ENCODE peak calls at places on chromosome 21, in ten cellular contexts. B, M, T, S, K, P, W, V, O and F are unnamed samples.

GRCh38 chr21:15063821-15064575 is 802 bp downstream of the NRIP1 start:
- DNase-seq in B (no peak), M (no peak), T (peak), S (no peak), K (peak), P (peak), W (peak), V (peak), O (no peak), F (peak)

GRCh38 chr21:37257526-37257966 is 9.6 kb downstream of the VPS26C start:
- DNase-seq in B (peak), M (no peak), T (no peak), S (peak), K (peak), P (peak), W (peak), V (no peak), O (peak), F (no peak)

GRCh38 chr21:42218836-42219605 is at the start of gene ABCG1:
- DNase-seq in B (peak), M (no peak), T (peak), S (no peak), K (peak), P (peak), W (peak), V (no peak), O (no peak), F (no peak)

GRCh38 chr21:45508607-45509565 is 33.4 kb downstream of the SLC19A1 start:
- DNase-seq in B (no peak), M (no peak), T (peak), S (no peak), K (no peak), P (no peak), W (no peak), V (no peak), O (no peak), F (no peak)

GRCh38 chr21:45291613-45292398 is 4.1 kb upstream of the POFUT2 start:
- DNase-seq in B (no peak), M (no peak), T (peak), S (no peak), K (no peak), P (no peak), W (no peak), V (no peak), O (no peak), F (no peak)

GRCh38 chr21:14825405-14826032 is 239.3 kb downstream of the NRIP1 start:
- DNase-seq in B (no peak), M (no peak), T (no peak), S (no peak), K (no peak), P (no peak), W (no peak), V (no peak), O (no peak), F (no peak)

GRCh38 chr21:41075668-41076463 is 92.1 kb upstream of the BACE2 start:
- DNase-seq in B (no peak), M (no peak), T (no peak), S (no peak), K (no peak), P (no peak), W (no peak), V (no peak), O (no peak), F (no peak)

GRCh38 chr21:44991538-44992483 is 52.0 kb downstream of the SLX9 start:
- DNase-seq in B (peak), M (no peak), T (no peak), S (no peak), K (no peak), P (no peak), W (no peak), V (no peak), O (no peak), F (no peak)

GRCh38 chr21:45886610-45887026 is 95.0 kb upstream of the COL6A1 start:
- DNase-seq in B (no peak), M (no peak), T (no peak), S (no peak), K (no peak), P (no peak), W (no peak), V (no peak), O (no peak), F (peak)

GRCh38 chr21:34962136-34962535 is 87.0 kb downstream of the RUNX1 start:
- DNase-seq in B (no peak), M (no peak), T (no peak), S (no peak), K (no peak), P (no peak), W (no peak), V (no peak), O (no peak), F (no peak)

GRCh38 chr21:38268859-38269566 is 12.2 kb downstream of the KCNJ15 start:
- DNase-seq in B (no peak), M (no peak), T (no peak), S (no peak), K (no peak), P (no peak), W (no peak), V (no peak), O (no peak), F (no peak)

GRCh38 chr21:44890338-44890931 is 16.9 kb upstream of the PTTG1IP start:
- DNase-seq in B (no peak), M (no peak), T (no peak), S (no peak), K (no peak), P (no peak), W (no peak), V (no peak), O (no peak), F (no peak)

GRCh38 chr21:27648560-27648959 is 681.7 kb upstream of the ADAMTS5 start:
- DNase-seq in B (peak), M (no peak), T (no peak), S (no peak), K (no peak), P (no peak), W (no peak), V (no peak), O (no peak), F (no peak)

GRCh38 chr21:34737115-34737514 is 68.3 kb downstream of the CLIC6 start:
- DNase-seq in B (no peak), M (no peak), T (no peak), S (no peak), K (peak), P (no peak), W (no peak), V (no peak), O (no peak), F (peak)

GRCh38 chr21:37849703-37850102 is 66.6 kb downstream of the KCNJ6 start:
- DNase-seq in B (peak), M (no peak), T (no peak), S (no peak), K (no peak), P (no peak), W (no peak), V (no peak), O (no peak), F (no peak)

GRCh38 chr21:16239659-16240265 is 510.0 kb downstream of the USP25 start:
- DNase-seq in B (no peak), M (no peak), T (no peak), S (no peak), K (no peak), P (no peak), W (no peak), V (no peak), O (peak), F (peak)

GRCh38 chr21:23876925-23877558 is 1730.2 kb downstream of the MRPL39 start:
- DNase-seq in B (no peak), M (no peak), T (no peak), S (no peak), K (no peak), P (no peak), W (no peak), V (no peak), O (no peak), F (no peak)

GRCh38 chr21:45607021-45607921 is 36.3 kb upstream of the PCBP3 start:
- DNase-seq in B (peak), M (no peak), T (no peak), S (no peak), K (no peak), P (no peak), W (no peak), V (no peak), O (peak), F (no peak)

GRCh38 chr21:38505654-38506523 is 7.6 kb upstream of the ERG start:
- DNase-seq in B (peak), M (no peak), T (peak), S (peak), K (peak), P (peak), W (no peak), V (peak), O (peak), F (no peak)

GRCh38 chr21:36385233-36385908 is at the start of gene CHAF1B:
- DNase-seq in B (peak), M (no peak), T (peak), S (no peak), K (peak), P (peak), W (peak), V (peak), O (peak), F (peak)

GRCh38 chr21:39854572-39854971 is 12.7 kb upstream of the PCP4 start:
- DNase-seq in B (no peak), M (no peak), T (no peak), S (no peak), K (no peak), P (no peak), W (no peak), V (no peak), O (no peak), F (no peak)

GRCh38 chr21:24290151-24290833 is 1317.0 kb downstream of the MRPL39 start:
- DNase-seq in B (no peak), M (no peak), T (no peak), S (no peak), K (no peak), P (no peak), W (no peak), V (no peak), O (no peak), F (no peak)

GRCh38 chr21:26659757-26660156 is 86.7 kb upstream of the CYYR1 start:
- DNase-seq in B (no peak), M (no peak), T (no peak), S (no peak), K (no peak), P (no peak), W (no peak), V (no peak), O (no peak), F (no peak)

GRCh38 chr21:35491114-35491513 is 442.0 kb upstream of the RUNX1 start:
- DNase-seq in B (peak), M (no peak), T (no peak), S (peak), K (no peak), P (no peak), W (no peak), V (no peak), O (no peak), F (no peak)

GRCh38 chr21:29007801-29008200 is 11.3 kb downstream of the RWDD2B start:
- DNase-seq in B (peak), M (no peak), T (no peak), S (no peak), K (no peak), P (no peak), W (no peak), V (no peak), O (no peak), F (no peak)

GRCh38 chr21:29007135-29007534 is 12.0 kb downstream of the RWDD2B start:
- DNase-seq in B (no peak), M (no peak), T (no peak), S (no peak), K (no peak), P (no peak), W (no peak), V (no peak), O (no peak), F (no peak)

GRCh38 chr21:29005696-29006095 is 13.0 kb upstream of the LTN1 start:
- DNase-seq in B (peak), M (no peak), T (no peak), S (peak), K (no peak), P (no peak), W (no peak), V (no peak), O (no peak), F (no peak)

GRCh38 chr21:29008373-29008772 is 10.8 kb downstream of the RWDD2B start:
- DNase-seq in B (no peak), M (no peak), T (no peak), S (no peak), K (no peak), P (no peak), W (no peak), V (no peak), O (no peak), F (no peak)

DNA sequence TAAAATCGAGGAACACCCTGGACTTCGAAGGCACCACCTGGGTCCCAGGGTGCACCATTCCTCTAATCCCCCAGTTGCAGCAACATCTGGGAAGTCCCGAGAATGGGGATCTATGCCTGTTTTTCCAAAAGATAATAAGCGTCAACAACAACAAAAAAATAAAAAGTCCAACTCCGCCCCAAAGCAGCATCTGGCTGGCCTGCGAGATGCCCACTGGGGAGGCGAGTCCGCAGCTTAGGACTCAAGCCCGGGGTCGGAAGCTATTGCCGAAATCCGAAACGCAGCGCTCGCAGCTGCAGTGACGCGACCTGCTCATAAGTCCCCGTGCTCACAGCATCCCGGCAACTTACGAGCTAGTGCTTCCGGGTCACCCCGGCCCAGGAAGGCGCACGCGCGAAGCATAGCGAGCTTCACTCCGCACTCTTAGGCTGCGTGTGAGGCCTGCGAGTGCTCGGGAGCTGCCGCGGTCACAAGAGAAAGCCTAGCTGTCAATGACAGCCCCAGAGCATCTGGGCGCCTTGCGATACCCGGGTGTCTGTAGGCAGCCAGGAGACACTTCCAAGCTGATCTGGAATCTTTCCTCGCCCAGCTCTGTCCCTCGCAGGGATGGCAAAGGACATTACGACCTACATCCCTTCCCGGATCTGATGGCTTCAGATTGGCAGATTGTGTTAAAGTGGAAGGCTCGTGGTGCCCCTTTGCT is 9.9 kb upstream of the LTN1 start:
- DNase-seq in B (peak), M (peak), T (peak), S (peak), K (peak), P (peak), W (peak), V (peak), O (peak), F (peak)
- TF ChIP-seq POLR2A in B (peak), M (peak), T (peak), S (peak), K (peak), P (peak), W (peak), V (peak), O (peak), F (peak)

GRCh38 chr21:32276671-32277070 is 2.2 kb downstream of the MIS18A start:
- DNase-seq in B (no peak), M (no peak), T (no peak), S (peak), K (no peak), P (no peak), W (no peak), V (no peak), O (no peak), F (no peak)

GRCh38 chr21:32278518-32279376 is at the start of gene MIS18A:
- DNase-seq in B (peak), M (peak), T (peak), S (peak), K (peak), P (peak), W (peak), V (peak), O (peak), F (peak)

GRCh38 chr21:32279377-32279680 is 480 bp upstream of the MIS18A start:
- DNase-seq in B (no peak), M (no peak), T (no peak), S (no peak), K (no peak), P (no peak), W (no peak), V (no peak), O (no peak), F (no peak)

GRCh38 chr21:32281531-32281930 is 2.7 kb upstream of the MIS18A start:
- DNase-seq in B (no peak), M (no peak), T (no peak), S (peak), K (no peak), P (no peak), W (no peak), V (no peak), O (no peak), F (no peak)

GRCh38 chr21:32278068-32278467 is 781 bp downstream of the MIS18A start:
- DNase-seq in B (no peak), M (no peak), T (no peak), S (peak), K (no peak), P (no peak), W (no peak), V (no peak), O (no peak), F (no peak)
- H3K27ac ChIP-seq in B (no peak), M (peak), T (peak), S (no peak), K (no peak), P (peak), W (no peak), V (peak), O (peak), F (no peak)

GRCh38 chr21:19607983-19608668 is 1204.5 kb upstream of the TMPRSS15 start:
- DNase-seq in B (no peak), M (no peak), T (no peak), S (no peak), K (peak), P (no peak), W (no peak), V (no peak), O (no peak), F (no peak)
- TF ChIP-seq POLR2A in B (no peak), M (no peak), T (no peak), S (no peak), K (no peak), P (no peak), W (no peak), V (no peak), O (no peak), F (no peak)

GRCh38 chr21:43761886-43762285 is 14.2 kb downstream of the CSTB start:
- DNase-seq in B (no peak), M (no peak), T (no peak), S (no peak), K (no peak), P (no peak), W (no peak), V (no peak), O (no peak), F (no peak)

GRCh38 chr21:43762303-43763128 is 13.6 kb downstream of the CSTB start:
- DNase-seq in B (no peak), M (no peak), T (no peak), S (no peak), K (peak), P (no peak), W (no peak), V (no peak), O (no peak), F (no peak)

GRCh38 chr21:43764576-43765495 is 11.3 kb downstream of the CSTB start:
- DNase-seq in B (no peak), M (no peak), T (no peak), S (no peak), K (no peak), P (no peak), W (no peak), V (no peak), O (no peak), F (no peak)

GRCh38 chr21:43766734-43767497 is 9.2 kb downstream of the CSTB start:
- DNase-seq in B (no peak), M (no peak), T (no peak), S (no peak), K (peak), P (no peak), W (peak), V (no peak), O (peak), F (no peak)

DNA sequence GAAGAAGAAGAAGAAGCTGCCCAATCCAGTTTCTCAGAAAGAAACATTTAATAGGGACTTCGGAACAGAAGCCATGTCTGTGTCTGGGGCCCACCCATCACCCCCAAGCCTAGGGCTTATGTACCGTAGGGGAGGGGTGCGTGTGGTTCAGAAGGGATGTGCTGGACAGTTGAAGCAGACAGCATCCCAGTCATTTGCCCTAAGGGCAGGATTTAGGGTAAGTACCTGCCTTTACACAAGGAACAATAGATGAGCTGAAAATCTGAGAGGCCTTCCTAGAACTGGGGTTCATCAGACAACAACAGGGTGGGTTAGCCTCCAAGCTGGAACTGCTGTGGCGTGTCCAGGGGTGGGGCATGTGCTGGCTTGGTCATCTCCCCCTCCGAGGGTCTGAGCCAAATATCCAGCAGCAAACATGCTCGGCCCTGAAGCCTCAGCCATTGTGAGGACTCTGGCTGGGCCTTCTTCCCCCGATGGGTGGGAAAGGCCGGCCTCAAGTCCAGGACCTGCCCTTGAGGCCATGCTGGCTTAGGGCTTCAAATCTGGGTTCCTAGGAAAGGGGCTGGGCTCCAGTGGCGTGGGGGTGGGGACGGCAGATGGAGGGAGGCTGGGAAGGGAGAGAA is 12.1 kb downstream of the CSTB start:
- DNase-seq in B (no peak), M (no peak), T (no peak), S (no peak), K (no peak), P (no peak), W (no peak), V (no peak), O (no peak), F (no peak)
- H3K27ac ChIP-seq in B (no peak), M (peak), T (no peak), S (no peak), K (no peak), P (no peak), W (no peak), V (no peak), O (peak), F (no peak)